ENCODE peak calls at places on chromosomes 11 and 22, in eight cellular contexts. One of them, this sample, is unnamed.

GRCh38 chr11:124812876-124813275 is 12.7 kb upstream of the MSANTD2 start:
- DNase-seq in amygdala: no peak
- DNase-seq in HS-27A: no peak
- DNase-seq in amniotic epithelial cell: no peak
- DNase-seq in GM10248: no peak
- DNase-seq in AG04450: no peak
- DNase-seq in HTR-8/SVneo: no peak
- DNase-seq in head of caudate nucleus: no peak
- DNase-seq in this sample: peak

GRCh38 chr11:67344264-67344663 is 9.1 kb downstream of the POLD4 start:
- DNase-seq in head of caudate nucleus: no peak
- DNase-seq in HS-27A: no peak
- DNase-seq in AG04450: no peak
- DNase-seq in GM10248: no peak
- DNase-seq in amygdala: no peak
- DNase-seq in amniotic epithelial cell: no peak
- DNase-seq in HTR-8/SVneo: no peak
- DNase-seq in this sample: no peak

GRCh38 chr11:118910309-118911112 is 15.2 kb downstream of the BCL9L start:
- DNase-seq in HS-27A: no peak
- DNase-seq in head of caudate nucleus: peak
- DNase-seq in AG04450: peak
- DNase-seq in amniotic epithelial cell: peak
- DNase-seq in HTR-8/SVneo: peak
- DNase-seq in amygdala: no peak
- DNase-seq in GM10248: no peak
- DNase-seq in this sample: peak

GRCh38 chr11:72319261-72319660 is 75.3 kb upstream of the PHOX2A start:
- DNase-seq in HTR-8/SVneo: no peak
- DNase-seq in HS-27A: no peak
- DNase-seq in head of caudate nucleus: no peak
- DNase-seq in GM10248: no peak
- DNase-seq in amygdala: no peak
- DNase-seq in amniotic epithelial cell: no peak
- DNase-seq in AG04450: no peak
- DNase-seq in this sample: no peak

GRCh38 chr11:64035081-64035524 is 628 bp upstream of the FLRT1 start:
- DNase-seq in HS-27A: no peak
- DNase-seq in amniotic epithelial cell: no peak
- DNase-seq in GM10248: no peak
- DNase-seq in HTR-8/SVneo: no peak
- DNase-seq in AG04450: no peak
- DNase-seq in amygdala: no peak
- DNase-seq in head of caudate nucleus: no peak
- DNase-seq in this sample: no peak

GRCh38 chr11:45106006-45106405 is 40.4 kb upstream of the PRDM11 start:
- DNase-seq in head of caudate nucleus: no peak
- DNase-seq in AG04450: no peak
- DNase-seq in HS-27A: no peak
- DNase-seq in GM10248: no peak
- DNase-seq in HTR-8/SVneo: no peak
- DNase-seq in amniotic epithelial cell: no peak
- DNase-seq in amygdala: no peak
- DNase-seq in this sample: no peak

GRCh38 chr11:46489668-46490560 is 98.3 kb upstream of the CHRM4 start:
- DNase-seq in amniotic epithelial cell: peak
- DNase-seq in head of caudate nucleus: peak
- DNase-seq in HTR-8/SVneo: peak
- DNase-seq in GM10248: peak
- DNase-seq in amygdala: no peak
- DNase-seq in AG04450: peak
- DNase-seq in HS-27A: no peak
- DNase-seq in this sample: peak

GRCh38 chr22:40400173-40400572 is 29.8 kb downstream of the SGSM3 start:
- DNase-seq in GM10248: peak
- DNase-seq in head of caudate nucleus: no peak
- DNase-seq in amniotic epithelial cell: no peak
- DNase-seq in HS-27A: no peak
- DNase-seq in HTR-8/SVneo: no peak
- DNase-seq in AG04450: no peak
- DNase-seq in amygdala: no peak
- DNase-seq in this sample: no peak

GRCh38 chr22:40540265-40540664 is 96.3 kb downstream of the MRTFA start:
- DNase-seq in AG04450: no peak
- DNase-seq in amniotic epithelial cell: no peak
- DNase-seq in HTR-8/SVneo: no peak
- DNase-seq in GM10248: no peak
- DNase-seq in HS-27A: no peak
- DNase-seq in head of caudate nucleus: no peak
- DNase-seq in amygdala: no peak
- DNase-seq in this sample: no peak

GRCh38 chr11:76257040-76257730 is 50.9 kb upstream of the WNT11 start:
- DNase-seq in amniotic epithelial cell: no peak
- DNase-seq in HS-27A: no peak
- DNase-seq in amygdala: no peak
- DNase-seq in HTR-8/SVneo: no peak
- DNase-seq in AG04450: no peak
- DNase-seq in head of caudate nucleus: no peak
- DNase-seq in GM10248: no peak
- DNase-seq in this sample: no peak

GRCh38 chr11:65427691-65428577 is 5.3 kb downstream of the NEAT1 start:
- DNase-seq in GM10248: no peak
- DNase-seq in AG04450: no peak
- DNase-seq in HTR-8/SVneo: no peak
- DNase-seq in head of caudate nucleus: no peak
- DNase-seq in amniotic epithelial cell: peak
- DNase-seq in HS-27A: no peak
- DNase-seq in amygdala: no peak
- DNase-seq in this sample: peak

GRCh38 chr11:11842426-11843008 is 745 bp downstream of the USP47 start:
- DNase-seq in HTR-8/SVneo: peak
- DNase-seq in GM10248: peak
- DNase-seq in amygdala: no peak
- DNase-seq in amniotic epithelial cell: peak
- DNase-seq in head of caudate nucleus: peak
- DNase-seq in HS-27A: peak
- DNase-seq in AG04450: no peak
- DNase-seq in this sample: peak

GRCh38 chr22:44133161-44133560 is 47.6 kb upstream of the PARVG start:
- DNase-seq in HTR-8/SVneo: no peak
- DNase-seq in head of caudate nucleus: no peak
- DNase-seq in amniotic epithelial cell: no peak
- DNase-seq in GM10248: no peak
- DNase-seq in amygdala: no peak
- DNase-seq in HS-27A: peak
- DNase-seq in AG04450: no peak
- DNase-seq in this sample: no peak

GRCh38 chr11:10725114-10725906 is 25.7 kb upstream of the CTR9 start:
- DNase-seq in AG04450: peak
- DNase-seq in amniotic epithelial cell: peak
- DNase-seq in amygdala: no peak
- DNase-seq in GM10248: no peak
- DNase-seq in HS-27A: no peak
- DNase-seq in HTR-8/SVneo: no peak
- DNase-seq in head of caudate nucleus: no peak
- DNase-seq in this sample: peak

GRCh38 chr11:10891321-10891720 is 33.5 kb upstream of the ZBED5 start:
- DNase-seq in HTR-8/SVneo: no peak
- DNase-seq in amygdala: no peak
- DNase-seq in GM10248: no peak
- DNase-seq in HS-27A: no peak
- DNase-seq in amniotic epithelial cell: no peak
- DNase-seq in head of caudate nucleus: no peak
- DNase-seq in AG04450: no peak
- DNase-seq in this sample: no peak